ENCODE peak calls at places on chromosomes 4 and X, in six cellular contexts. One of them, this sample, is unnamed.

GRCh38 chr4:5700459-5700858 is 7.9 kb downstream of the EVC2 start:
- DNase-seq in K562: no peak
- DNase-seq in endothelial cell of umbilical vein: no peak
- DNase-seq in A549: no peak
- DNase-seq in HepG2: no peak
- DNase-seq in GM12878: no peak
- DNase-seq in this sample: no peak

GRCh38 chr4:1225272-1226166 is 23.4 kb downstream of the CTBP1 start:
- DNase-seq in HepG2: no peak
- DNase-seq in endothelial cell of umbilical vein: no peak
- DNase-seq in A549: no peak
- DNase-seq in K562: no peak
- DNase-seq in GM12878: no peak
- DNase-seq in this sample: no peak

GRCh38 chr4:37892641-37893040 is 1.8 kb downstream of the TBC1D1 start:
- DNase-seq in GM12878: peak
- DNase-seq in endothelial cell of umbilical vein: no peak
- DNase-seq in HepG2: no peak
- DNase-seq in K562: no peak
- DNase-seq in A549: no peak
- DNase-seq in this sample: peak

GRCh38 chr4:106496066-106496465 is 127.5 kb upstream of the GIMD1 start:
- DNase-seq in endothelial cell of umbilical vein: no peak
- DNase-seq in K562: no peak
- DNase-seq in GM12878: no peak
- DNase-seq in HepG2: no peak
- DNase-seq in A549: no peak
- DNase-seq in this sample: peak

GRCh38 chrX:10022273-10022541 is 55.0 kb downstream of the CLDN34 start:
- DNase-seq in endothelial cell of umbilical vein: no peak
- DNase-seq in A549: peak
- DNase-seq in GM12878: no peak
- DNase-seq in K562: no peak
- DNase-seq in HepG2: no peak
- DNase-seq in this sample: no peak

GRCh38 chr4:56238251-56238650 is 149.0 kb downstream of the AASDH start:
- DNase-seq in K562: no peak
- DNase-seq in GM12878: no peak
- DNase-seq in A549: no peak
- DNase-seq in endothelial cell of umbilical vein: no peak
- DNase-seq in HepG2: no peak
- DNase-seq in this sample: no peak

GRCh38 chrX:371907-372306 is 14.8 kb downstream of the PPP2R3B start:
- DNase-seq in GM12878: no peak
- DNase-seq in A549: no peak
- DNase-seq in endothelial cell of umbilical vein: no peak
- DNase-seq in HepG2: no peak
- DNase-seq in K562: peak
- DNase-seq in this sample: no peak

GRCh38 chrX:19440713-19441112 is 74.6 kb downstream of the MAP3K15 start:
- DNase-seq in A549: no peak
- DNase-seq in endothelial cell of umbilical vein: no peak
- DNase-seq in GM12878: no peak
- DNase-seq in HepG2: no peak
- DNase-seq in K562: no peak
- DNase-seq in this sample: no peak

GRCh38 chr4:174156239-174156826 is 127.1 kb downstream of the FBXO8 start:
- DNase-seq in endothelial cell of umbilical vein: peak
- DNase-seq in GM12878: peak
- DNase-seq in HepG2: peak
- DNase-seq in K562: peak
- DNase-seq in A549: peak
- DNase-seq in this sample: peak

GRCh38 chrX:103647630-103648029 is 18.9 kb downstream of the TCEAL1 start:
- DNase-seq in GM12878: no peak
- DNase-seq in K562: no peak
- DNase-seq in HepG2: no peak
- DNase-seq in A549: no peak
- DNase-seq in endothelial cell of umbilical vein: no peak
- DNase-seq in this sample: no peak

GRCh38 chr4:84971319-84971932 is 4.9 kb upstream of the WDFY3 start:
- DNase-seq in HepG2: peak
- DNase-seq in GM12878: no peak
- DNase-seq in K562: peak
- DNase-seq in endothelial cell of umbilical vein: peak
- DNase-seq in A549: peak
- DNase-seq in this sample: peak

GRCh38 chr4:176137626-176138025 is 57.8 kb downstream of the SPATA4 start:
- DNase-seq in GM12878: no peak
- DNase-seq in endothelial cell of umbilical vein: no peak
- DNase-seq in K562: no peak
- DNase-seq in HepG2: no peak
- DNase-seq in A549: peak
- DNase-seq in this sample: no peak

GRCh38 chr4:124389591-124389990 is 322.9 kb downstream of the ANKRD50 start:
- DNase-seq in endothelial cell of umbilical vein: peak
- DNase-seq in K562: no peak
- DNase-seq in A549: no peak
- DNase-seq in HepG2: no peak
- DNase-seq in GM12878: no peak
- DNase-seq in this sample: no peak

GRCh38 chrX:124534530-124534929 is 188.2 kb downstream of the SH2D1A start:
- DNase-seq in HepG2: no peak
- DNase-seq in A549: no peak
- DNase-seq in endothelial cell of umbilical vein: no peak
- DNase-seq in K562: no peak
- DNase-seq in GM12878: no peak
- DNase-seq in this sample: no peak

GRCh38 chr4:187333151-187333550 is 609.5 kb upstream of the FAT1 start:
- DNase-seq in HepG2: no peak
- DNase-seq in endothelial cell of umbilical vein: no peak
- DNase-seq in GM12878: no peak
- DNase-seq in A549: no peak
- DNase-seq in K562: no peak
- DNase-seq in this sample: no peak

GRCh38 chr4:183429489-183429888 is 14.9 kb upstream of the CDKN2AIP start:
- DNase-seq in GM12878: no peak
- DNase-seq in A549: no peak
- DNase-seq in HepG2: no peak
- DNase-seq in endothelial cell of umbilical vein: no peak
- DNase-seq in K562: no peak
- DNase-seq in this sample: no peak

GRCh38 chr4:75547647-75548387 is 8.0 kb upstream of the ODAPH start:
- DNase-seq in A549: peak
- DNase-seq in endothelial cell of umbilical vein: no peak
- DNase-seq in HepG2: peak
- DNase-seq in GM12878: no peak
- DNase-seq in K562: peak
- DNase-seq in this sample: peak

GRCh38 chr4:163332526-163333405 is at the start of gene NPY1R:
- DNase-seq in HepG2: peak
- DNase-seq in GM12878: peak
- DNase-seq in K562: peak
- DNase-seq in A549: peak
- DNase-seq in endothelial cell of umbilical vein: peak
- DNase-seq in this sample: peak

GRCh38 chr4:138188406-138189084 is 53.6 kb downstream of the SLC7A11 start:
- DNase-seq in HepG2: no peak
- DNase-seq in GM12878: no peak
- DNase-seq in K562: no peak
- DNase-seq in endothelial cell of umbilical vein: no peak
- DNase-seq in A549: no peak
- DNase-seq in this sample: no peak

GRCh38 chr4:122765702-122766352 is 33.3 kb downstream of the BBS12 start:
- DNase-seq in A549: peak
- DNase-seq in HepG2: no peak
- DNase-seq in GM12878: no peak
- DNase-seq in endothelial cell of umbilical vein: peak
- DNase-seq in K562: peak
- DNase-seq in this sample: no peak

GRCh38 chr4:5448286-5448685 is 260.1 kb downstream of the EVC2 start:
- DNase-seq in A549: no peak
- DNase-seq in GM12878: no peak
- DNase-seq in HepG2: no peak
- DNase-seq in K562: no peak
- DNase-seq in endothelial cell of umbilical vein: no peak
- DNase-seq in this sample: no peak

GRCh38 chr4:87241341-87241740 is 20.9 kb upstream of the KLHL8 start:
- DNase-seq in HepG2: no peak
- DNase-seq in GM12878: no peak
- DNase-seq in endothelial cell of umbilical vein: no peak
- DNase-seq in A549: no peak
- DNase-seq in K562: no peak
- DNase-seq in this sample: no peak

GRCh38 chr4:85952518-85952917 is 407.3 kb downstream of the MAPK10 start:
- DNase-seq in GM12878: no peak
- DNase-seq in K562: no peak
- DNase-seq in HepG2: no peak
- DNase-seq in A549: peak
- DNase-seq in endothelial cell of umbilical vein: peak
- DNase-seq in this sample: no peak

GRCh38 chr4:127055349-127055748 is 577.4 kb upstream of the INTU start:
- DNase-seq in HepG2: no peak
- DNase-seq in A549: no peak
- DNase-seq in GM12878: no peak
- DNase-seq in K562: no peak
- DNase-seq in endothelial cell of umbilical vein: no peak
- DNase-seq in this sample: no peak

GRCh38 chr4:156901871-156902270 is 69.7 kb downstream of the PDGFC start:
- DNase-seq in endothelial cell of umbilical vein: no peak
- DNase-seq in K562: no peak
- DNase-seq in GM12878: no peak
- DNase-seq in HepG2: no peak
- DNase-seq in A549: no peak
- DNase-seq in this sample: no peak

GRCh38 chr4:674172-675035 is at the start of the genes ATP5ME and MYL5:
- DNase-seq in GM12878: peak
- DNase-seq in K562: peak
- DNase-seq in HepG2: peak
- DNase-seq in endothelial cell of umbilical vein: peak
- DNase-seq in A549: peak
- DNase-seq in this sample: peak

GRCh38 chrX:140432328-140433025 is 72.4 kb downstream of the SOX3 start:
- DNase-seq in K562: no peak
- DNase-seq in A549: no peak
- DNase-seq in HepG2: no peak
- DNase-seq in endothelial cell of umbilical vein: no peak
- DNase-seq in GM12878: no peak
- DNase-seq in this sample: no peak

GRCh38 chr4:24973471-24974251 is 57.1 kb downstream of the LGI2 start:
- DNase-seq in endothelial cell of umbilical vein: no peak
- DNase-seq in A549: peak
- DNase-seq in HepG2: peak
- DNase-seq in K562: no peak
- DNase-seq in GM12878: no peak
- DNase-seq in this sample: peak

GRCh38 chr4:170386974-170387373 is 297.2 kb upstream of the AADAT start:
- DNase-seq in endothelial cell of umbilical vein: no peak
- DNase-seq in A549: no peak
- DNase-seq in HepG2: no peak
- DNase-seq in K562: no peak
- DNase-seq in GM12878: no peak
- DNase-seq in this sample: no peak

GRCh38 chr4:54082168-54082567 is 17.8 kb upstream of the CHIC2 start:
- DNase-seq in A549: peak
- DNase-seq in endothelial cell of umbilical vein: peak
- DNase-seq in GM12878: no peak
- DNase-seq in HepG2: peak
- DNase-seq in K562: no peak
- DNase-seq in this sample: no peak

GRCh38 chrX:83759872-83760271 is 101.1 kb upstream of the CYLC1 start:
- DNase-seq in HepG2: peak
- DNase-seq in K562: peak
- DNase-seq in A549: peak
- DNase-seq in GM12878: no peak
- DNase-seq in endothelial cell of umbilical vein: no peak
- DNase-seq in this sample: peak

GRCh38 chrX:50618788-50619558 is 148.3 kb upstream of the DGKK start:
- DNase-seq in HepG2: no peak
- DNase-seq in K562: no peak
- DNase-seq in endothelial cell of umbilical vein: peak
- DNase-seq in GM12878: no peak
- DNase-seq in A549: no peak
- DNase-seq in this sample: no peak

GRCh38 chr4:131470360-131470759 is 1678.7 kb upstream of the PCDH10 start:
- DNase-seq in A549: no peak
- DNase-seq in endothelial cell of umbilical vein: no peak
- DNase-seq in K562: no peak
- DNase-seq in GM12878: no peak
- DNase-seq in HepG2: no peak
- DNase-seq in this sample: no peak

GRCh38 chr4:11790230-11790629 is 361.5 kb upstream of the HS3ST1 start:
- DNase-seq in K562: no peak
- DNase-seq in GM12878: no peak
- DNase-seq in endothelial cell of umbilical vein: no peak
- DNase-seq in HepG2: no peak
- DNase-seq in A549: no peak
- DNase-seq in this sample: no peak

GRCh38 chr4:120844528-120844921 is 78.0 kb downstream of the PRDM5 start:
- DNase-seq in endothelial cell of umbilical vein: no peak
- DNase-seq in HepG2: no peak
- DNase-seq in K562: no peak
- DNase-seq in GM12878: peak
- DNase-seq in A549: no peak
- DNase-seq in this sample: no peak

GRCh38 chrX:122586831-122587230 is 597.2 kb upstream of the GRIA3 start:
- DNase-seq in GM12878: no peak
- DNase-seq in HepG2: no peak
- DNase-seq in K562: no peak
- DNase-seq in A549: no peak
- DNase-seq in endothelial cell of umbilical vein: no peak
- DNase-seq in this sample: no peak
- TF ChIP-seq MAX in GM12878: no peak
- TF ChIP-seq MAX in HepG2: no peak
- TF ChIP-seq MAX in K562: no peak
- TF ChIP-seq MAX in A549: no peak
- TF ChIP-seq MAX in endothelial cell of umbilical vein: no peak
- TF ChIP-seq MAX in this sample: no peak

GRCh38 chr4:119135721-119136121 is at the start of gene MYOZ2:
- DNase-seq in endothelial cell of umbilical vein: peak
- DNase-seq in K562: no peak
- DNase-seq in GM12878: no peak
- DNase-seq in A549: no peak
- DNase-seq in HepG2: no peak
- DNase-seq in this sample: no peak
- TF ChIP-seq MYC in endothelial cell of umbilical vein: no peak
- TF ChIP-seq MYC in K562: no peak
- TF ChIP-seq MYC in GM12878: no peak
- TF ChIP-seq MYC in A549: no peak
- TF ChIP-seq MYC in HepG2: no peak
- TF ChIP-seq MYC in this sample: no peak

GRCh38 chr4:168618577-168619265 is 121.9 kb downstream of the PALLD start:
- DNase-seq in endothelial cell of umbilical vein: no peak
- DNase-seq in HepG2: no peak
- DNase-seq in K562: no peak
- DNase-seq in GM12878: no peak
- DNase-seq in A549: peak
- DNase-seq in this sample: no peak
- TF ChIP-seq MAX in endothelial cell of umbilical vein: no peak
- TF ChIP-seq MAX in HepG2: no peak
- TF ChIP-seq MAX in K562: no peak
- TF ChIP-seq MAX in GM12878: no peak
- TF ChIP-seq MAX in A549: no peak
- TF ChIP-seq MAX in this sample: no peak

GRCh38 chrX:70720721-70721120 is 187.8 kb downstream of the TEX11 start:
- DNase-seq in endothelial cell of umbilical vein: no peak
- DNase-seq in K562: no peak
- DNase-seq in A549: peak
- DNase-seq in HepG2: no peak
- DNase-seq in GM12878: no peak
- DNase-seq in this sample: no peak
- TF ChIP-seq MYC in endothelial cell of umbilical vein: no peak
- TF ChIP-seq MYC in K562: no peak
- TF ChIP-seq MYC in A549: no peak
- TF ChIP-seq MYC in HepG2: no peak
- TF ChIP-seq MYC in GM12878: no peak
- TF ChIP-seq MYC in this sample: no peak

This sample was measured in NB4.